ENCODE peak calls at places on chromosomes 11 and 22, in five cellular contexts. T is tibial nerve, S is cardiac muscle cell, O is endodermal cell, X is pancreas. F is an unnamed sample.

GRCh38 chr11:94325681-94326080 is 21.3 kb downstream of the IZUMO1R start:
- DNase-seq in T (no peak), X (no peak), O (peak), S (peak), F (no peak)

GRCh38 chr11:115817844-115818565 is 313.8 kb upstream of the CADM1 start:
- DNase-seq in O (no peak), X (no peak), T (no peak), S (no peak), F (no peak)

GRCh38 chr11:71489311-71490043 is 36.5 kb downstream of the NADSYN1 start:
- DNase-seq in T (no peak), X (no peak), O (no peak), S (no peak), F (peak)

GRCh38 chr11:12914401-12914912 is 94.7 kb upstream of the RASSF10 start:
- DNase-seq in S (peak), O (peak), T (peak), X (peak), F (no peak)

GRCh38 chr22:37080838-37081237 is 28.7 kb downstream of the TMPRSS6 start:
- DNase-seq in T (no peak), O (no peak), S (no peak), X (no peak), F (no peak)

GRCh38 chr22:17832665-17833064 is 58.4 kb upstream of the BID start:
- DNase-seq in O (no peak), T (no peak), X (no peak), S (no peak), F (no peak)

GRCh38 chr11:134529212-134530096 is 117.4 kb upstream of the B3GAT1 start:
- DNase-seq in S (no peak), O (peak), T (no peak), X (no peak), F (no peak)

GRCh38 chr11:8777907-8778767 is 95.5 kb downstream of the RPL27A start:
- DNase-seq in T (no peak), S (no peak), O (peak), X (peak), F (no peak)

GRCh38 chr11:17208257-17208999 is 642 bp upstream of the PIK3C2A start:
- DNase-seq in X (peak), T (no peak), S (peak), O (peak), F (no peak)

GRCh38 chr11:8610532-8611116 is 16.6 kb upstream of the STK33 start:
- DNase-seq in O (peak), X (no peak), T (no peak), S (no peak), F (no peak)

GRCh38 chr11:116404143-116404800 is 368.5 kb downstream of the BUD13 start:
- DNase-seq in O (no peak), X (no peak), T (no peak), S (no peak), F (no peak)

GRCh38 chr11:61091373-61092279 is 10.7 kb upstream of the CD5 start:
- DNase-seq in X (no peak), T (no peak), S (peak), O (peak), F (no peak)

GRCh38 chr11:27367881-27368280 is 4.9 kb upstream of the CCDC34 start:
- DNase-seq in S (no peak), O (no peak), T (no peak), X (no peak), F (no peak)

GRCh38 chr22:23178512-23179254 is 1.6 kb upstream of the BCR start:
- DNase-seq in T (peak), X (peak), O (peak), S (peak), F (peak)

GRCh38 chr11:68890490-68891231 is 13.0 kb downstream of the MRPL21 start:
- DNase-seq in T (peak), O (peak), S (no peak), X (peak), F (no peak)

GRCh38 chr11:11416502-11416901 is 63.5 kb upstream of the CSNK2A3 start:
- DNase-seq in O (no peak), X (peak), S (no peak), T (no peak), F (no peak)

GRCh38 chr11:13415201-13415600 is 47.8 kb downstream of the BTBD10 start:
- DNase-seq in T (no peak), O (no peak), X (no peak), S (no peak), F (no peak)

GRCh38 chr11:44139565-44140313 is 44.3 kb downstream of the EXT2 start:
- DNase-seq in X (no peak), O (no peak), T (no peak), S (peak), F (no peak)

DNA sequence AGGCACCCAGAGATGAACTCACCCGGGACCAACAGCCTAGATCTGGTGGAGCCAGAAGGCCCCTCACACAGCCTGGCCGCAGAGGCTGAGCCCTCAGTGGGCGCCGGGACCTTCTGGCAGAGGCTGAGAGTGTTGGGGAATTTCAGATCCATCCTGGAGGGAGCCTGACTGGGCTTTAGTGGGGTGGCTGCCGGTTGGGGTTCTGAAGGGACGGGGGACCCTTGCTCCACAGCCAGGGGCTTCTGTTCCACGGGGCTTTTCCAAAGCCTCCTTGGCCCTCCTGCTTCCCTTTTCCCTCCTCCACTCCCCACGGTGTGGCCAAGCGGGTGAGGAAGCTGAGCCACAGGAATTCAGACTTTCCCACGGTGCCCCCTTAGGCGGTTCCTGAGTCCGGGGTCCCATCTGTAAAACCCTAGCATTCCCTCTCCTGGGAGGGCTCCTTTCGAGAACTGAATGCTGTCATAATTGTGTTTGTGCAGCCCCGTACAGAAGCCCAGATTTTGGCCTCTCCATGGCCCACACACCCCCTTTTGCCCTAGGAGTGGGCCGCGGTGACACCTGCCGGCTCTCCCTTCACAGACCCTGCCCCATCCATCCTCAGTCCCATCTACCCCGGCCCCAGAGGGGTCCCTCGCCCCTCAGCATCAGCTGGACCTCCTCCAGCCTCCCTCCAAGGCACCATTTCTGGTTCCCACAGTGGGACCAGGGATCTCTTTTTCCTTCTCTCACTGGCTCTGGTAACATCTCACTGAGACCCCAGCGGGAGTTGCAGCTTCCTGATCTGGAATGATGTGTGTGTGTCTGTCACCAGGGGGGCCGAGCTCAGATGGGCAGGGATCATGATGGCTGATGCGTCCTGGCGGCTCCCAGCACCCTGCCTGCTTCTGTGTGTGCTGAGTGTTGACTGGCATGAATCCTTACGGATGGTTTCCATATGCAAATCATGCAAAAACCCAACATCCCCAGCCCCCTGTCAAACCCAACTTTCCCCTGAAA is 1048.4 kb downstream of the TBC1D22A start:
- DNase-seq in X (no peak), O (peak), T (no peak), S (no peak), F (no peak)
- TF ChIP-seq CTCF in X (no peak), O (no peak), T (no peak), S (no peak), F (no peak)

GRCh38 chr22:39595622-39596182 is 25.1 kb downstream of the CACNA1I start:
- DNase-seq in T (no peak), S (no peak), O (peak), X (no peak), F (no peak)

GRCh38 chr22:39596601-39597000 is 26.0 kb downstream of the CACNA1I start:
- DNase-seq in S (no peak), T (no peak), O (no peak), X (no peak), F (no peak)

GRCh38 chr22:39597236-39597869 is 26.8 kb downstream of the CACNA1I start:
- DNase-seq in O (no peak), T (no peak), S (no peak), X (no peak), F (no peak)

GRCh38 chr22:39600491-39601179 is 30.1 kb downstream of the CACNA1I start:
- DNase-seq in X (no peak), O (no peak), T (no peak), S (no peak), F (no peak)

GRCh38 chr22:39598017-39598965 is 27.7 kb downstream of the CACNA1I start:
- DNase-seq in X (peak), T (no peak), S (peak), O (peak), F (peak)
- TF ChIP-seq CTCF in X (peak), T (no peak), S (no peak), O (peak), F (no peak)

DNA sequence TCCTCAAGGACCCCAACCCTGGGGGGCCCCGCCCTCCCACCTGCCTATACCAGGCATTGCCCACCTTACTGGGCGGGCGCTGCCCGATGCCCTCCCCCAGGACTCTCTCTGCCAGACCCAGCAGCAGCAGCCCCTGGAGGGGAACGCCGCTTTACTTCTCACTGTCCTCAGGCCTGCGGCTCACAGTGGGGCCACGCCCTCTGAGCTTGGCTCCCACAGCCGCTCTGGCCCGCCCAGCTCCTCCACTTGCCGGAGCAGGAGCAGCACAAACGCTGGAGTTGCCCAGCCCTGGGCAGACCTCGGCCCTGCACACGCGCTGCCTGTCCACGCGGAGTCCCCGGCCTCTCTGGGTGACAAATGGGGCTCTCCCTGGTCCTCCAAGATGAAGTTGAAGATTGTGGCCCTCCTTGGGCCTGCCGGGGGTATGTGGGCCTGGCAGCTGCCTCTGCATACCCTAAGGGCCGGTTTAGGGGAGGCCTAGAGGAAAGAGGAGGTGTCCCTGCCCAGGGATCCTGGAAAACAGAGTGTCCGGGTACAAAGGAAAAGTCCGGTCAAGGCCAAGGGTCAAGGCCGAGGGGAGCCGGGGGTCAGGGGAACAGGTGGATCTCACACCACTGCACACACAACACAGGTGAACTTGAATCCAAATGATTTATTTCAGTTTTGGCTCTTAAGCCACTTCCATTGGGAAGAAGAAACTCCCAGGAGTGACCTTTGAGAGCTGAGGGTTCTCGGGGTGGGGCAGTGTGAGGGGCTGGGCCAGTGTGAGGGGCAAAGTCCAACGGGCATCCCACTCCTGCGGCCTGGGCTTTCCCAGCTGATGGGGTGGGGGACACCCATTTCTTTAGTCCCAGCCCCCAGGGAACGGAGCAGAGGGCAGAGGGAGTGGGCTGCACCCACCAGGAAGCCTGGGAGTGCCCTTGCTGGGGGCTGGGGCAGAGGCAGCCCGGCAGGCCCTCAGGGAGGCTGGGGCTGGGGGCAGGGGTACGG is 674 bp upstream of the BAIAP2L2 start:
- DNase-seq in S (no peak), X (no peak), O (peak), T (no peak), F (no peak)
- TF ChIP-seq CTCF in S (no peak), X (no peak), O (peak), T (no peak), F (no peak)

DNA sequence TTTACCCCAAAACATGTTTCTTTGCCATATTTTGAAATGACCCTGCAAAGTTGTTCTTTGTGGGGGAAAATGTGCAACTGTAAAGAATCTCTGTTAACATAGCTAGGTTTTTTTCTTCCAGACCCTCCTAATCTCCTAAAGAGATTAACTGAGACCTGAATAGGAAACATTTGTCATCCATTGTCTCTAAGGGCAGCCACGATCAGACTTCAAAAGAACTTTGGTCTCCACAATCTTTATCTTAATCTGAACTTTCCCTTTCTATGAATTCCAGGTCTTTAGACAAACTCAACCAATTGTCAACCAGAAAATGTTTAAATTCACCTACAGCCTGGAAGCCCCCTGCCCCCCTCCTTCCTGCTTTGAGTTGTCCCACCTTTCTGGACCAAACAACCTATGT is 4.6 kb upstream of the LGALS12 start:
- DNase-seq in X (no peak), O (no peak), T (no peak), S (no peak), F (no peak)
- TF ChIP-seq CTCF in X (no peak), O (no peak), T (no peak), S (no peak), F (no peak)

DNA sequence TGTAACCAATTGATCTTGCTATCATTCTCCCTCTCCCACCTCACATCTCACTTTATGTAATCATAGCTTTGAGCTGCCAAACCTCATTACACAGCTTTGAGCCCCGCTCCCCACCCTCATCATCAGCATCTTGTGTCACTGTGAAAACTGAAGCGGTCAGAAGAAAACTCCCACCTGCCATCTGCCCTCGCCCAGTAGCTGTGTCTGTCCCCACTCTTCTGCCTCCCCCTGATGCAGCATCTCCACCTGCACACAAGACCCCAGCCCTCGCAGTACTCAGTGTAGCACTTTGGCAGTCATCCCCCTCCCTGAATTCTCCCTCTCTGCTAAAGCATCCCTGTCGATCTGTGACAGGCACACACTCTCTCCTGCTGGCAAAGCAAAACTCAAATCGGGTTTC is 60.3 kb upstream of the YWHAH start:
- DNase-seq in T (no peak), S (no peak), X (no peak), O (no peak), F (no peak)
- TF ChIP-seq CTCF in T (no peak), S (no peak), X (no peak), O (no peak), F (no peak)